ENCODE peak calls at places on chromosomes 3 and 15, in six cellular contexts. O is GM12864, P is AG09309, J is NCI-H1048, M is activated T-cell treated with anti-CD3 and anti-CD28 coated beads for 24 hours, U is fibroblast of lung. E is an unnamed sample.
A peak's percentile ranks its signal among the peaks of the same experiment; 100 is the strongest.

GRCh38 chr15:63908986-63909385 is 75.2 kb upstream of the HERC1 start:
- DNase-seq in O (no peak), P (no peak), J (no peak), M (no peak), U (peak; percentile 35), E (no peak)

GRCh38 chr15:72033711-72034110 is 84.2 kb downstream of the MYO9A start:
- DNase-seq in O (no peak), P (no peak), J (no peak), M (no peak), U (peak; percentile 49), E (no peak)

GRCh38 chr15:101487060-101487459 is 2.4 kb downstream of the PCSK6 start:
- DNase-seq in O (no peak), P (no peak), J (no peak), M (no peak), U (no peak), E (no peak)

GRCh38 chr3:71495708-71496472 is 87.6 kb downstream of the FOXP1 start:
- DNase-seq in O (no peak), P (peak; percentile 83), J (no peak), M (no peak), U (peak; percentile 94), E (peak; percentile 83)

GRCh38 chr3:113697192-113698090 is 999 bp upstream of the USF3 start:
- DNase-seq in O (no peak), P (no peak), J (no peak), M (peak; percentile 9), U (no peak), E (no peak)

GRCh38 chr15:64423970-64424369 is 36.3 kb downstream of the TRIP4 start:
- DNase-seq in O (no peak), P (no peak), J (no peak), M (no peak), U (no peak), E (no peak)

GRCh38 chr3:159616234-159616825 is 372.3 kb upstream of the IL12A start:
- DNase-seq in O (no peak), P (no peak), J (no peak), M (no peak), U (peak; percentile 52), E (no peak)

GRCh38 chr3:4568831-4569230 is 75.7 kb downstream of the ITPR1 start:
- DNase-seq in O (no peak), P (no peak), J (no peak), M (no peak), U (no peak), E (no peak)

GRCh38 chr3:99713440-99713839 is 75.0 kb downstream of the COL8A1 start:
- DNase-seq in O (no peak), P (no peak), J (no peak), M (no peak), U (no peak), E (no peak)

GRCh38 chr3:116112686-116113085 is 332.6 kb downstream of the LSAMP start:
- DNase-seq in O (no peak), P (no peak), J (no peak), M (no peak), U (peak; percentile 34), E (peak; percentile 37)

GRCh38 chr3:129052675-129053074 is 7.9 kb upstream of the GP9 start:
- DNase-seq in O (no peak), P (no peak), J (no peak), M (no peak), U (no peak), E (no peak)